ENCODE peak calls at places on chromosomes 1 and 21, in nine cellular contexts. One of them, this sample, is unnamed.

GRCh38 chr1:107315652-107316051 is 174.8 kb downstream of the NTNG1 start:
- DNase-seq in tibial artery: no peak
- DNase-seq in psoas muscle: no peak
- DNase-seq in caudate nucleus: no peak
- DNase-seq in esophagus squamous epithelium: no peak
- DNase-seq in testis: no peak
- DNase-seq in astrocyte: no peak
- DNase-seq in body of pancreas: no peak
- DNase-seq in sigmoid colon: no peak
- DNase-seq in this sample: no peak

GRCh38 chr1:109821221-109821669 is 57.5 kb upstream of the EPS8L3 start:
- DNase-seq in tibial artery: peak; percentile 96
- DNase-seq in psoas muscle: peak; percentile 90
- DNase-seq in caudate nucleus: no peak
- DNase-seq in esophagus squamous epithelium: no peak
- DNase-seq in testis: no peak
- DNase-seq in astrocyte: peak; percentile 95
- DNase-seq in body of pancreas: peak; percentile 58
- DNase-seq in sigmoid colon: peak; percentile 84
- DNase-seq in this sample: peak; percentile 84

GRCh38 chr1:154962238-154962678 is 676 bp upstream of the PYGO2 start:
- DNase-seq in tibial artery: no peak
- DNase-seq in psoas muscle: peak; percentile 40
- DNase-seq in caudate nucleus: no peak
- DNase-seq in esophagus squamous epithelium: no peak
- DNase-seq in testis: peak; percentile 54
- DNase-seq in astrocyte: no peak
- DNase-seq in body of pancreas: no peak
- DNase-seq in sigmoid colon: no peak
- DNase-seq in this sample: peak; percentile 65

GRCh38 chr21:34202553-34203332 is 129.4 kb downstream of the MRPS6 start:
- DNase-seq in tibial artery: peak; percentile 86
- DNase-seq in psoas muscle: peak; percentile 45
- DNase-seq in caudate nucleus: peak; percentile 29
- DNase-seq in esophagus squamous epithelium: no peak
- DNase-seq in testis: peak; percentile 74
- DNase-seq in astrocyte: no peak
- DNase-seq in body of pancreas: peak; percentile 16
- DNase-seq in sigmoid colon: peak; percentile 84
- DNase-seq in this sample: peak; percentile 68

GRCh38 chr1:8698937-8699447 is 118.4 kb downstream of the RERE start:
- DNase-seq in tibial artery: no peak
- DNase-seq in psoas muscle: no peak
- DNase-seq in caudate nucleus: no peak
- DNase-seq in esophagus squamous epithelium: no peak
- DNase-seq in testis: no peak
- DNase-seq in astrocyte: no peak
- DNase-seq in body of pancreas: no peak
- DNase-seq in sigmoid colon: no peak
- DNase-seq in this sample: no peak

GRCh38 chr1:108503062-108503740 is 53.1 kb downstream of the NBPF6 start:
- DNase-seq in tibial artery: no peak
- DNase-seq in psoas muscle: no peak
- DNase-seq in caudate nucleus: no peak
- DNase-seq in esophagus squamous epithelium: no peak
- DNase-seq in testis: no peak
- DNase-seq in astrocyte: peak; percentile 86
- DNase-seq in body of pancreas: peak; percentile 39
- DNase-seq in sigmoid colon: no peak
- DNase-seq in this sample: no peak

GRCh38 chr1:200075938-200076546 is 48.5 kb downstream of the NR5A2 start:
- DNase-seq in tibial artery: no peak
- DNase-seq in psoas muscle: no peak
- DNase-seq in caudate nucleus: no peak
- DNase-seq in esophagus squamous epithelium: no peak
- DNase-seq in testis: peak; percentile 85
- DNase-seq in astrocyte: peak; percentile 85
- DNase-seq in body of pancreas: peak; percentile 90
- DNase-seq in sigmoid colon: no peak
- DNase-seq in this sample: no peak

GRCh38 chr1:226268421-226269124 is 40.4 kb downstream of the LIN9 start:
- DNase-seq in tibial artery: no peak
- DNase-seq in psoas muscle: no peak
- DNase-seq in caudate nucleus: no peak
- DNase-seq in esophagus squamous epithelium: no peak
- DNase-seq in testis: no peak
- DNase-seq in astrocyte: peak; percentile 39
- DNase-seq in body of pancreas: peak; percentile 34
- DNase-seq in sigmoid colon: no peak
- DNase-seq in this sample: no peak

GRCh38 chr21:35386491-35387079 is 337.5 kb upstream of the RUNX1 start:
- DNase-seq in tibial artery: no peak
- DNase-seq in psoas muscle: no peak
- DNase-seq in caudate nucleus: no peak
- DNase-seq in esophagus squamous epithelium: no peak
- DNase-seq in testis: no peak
- DNase-seq in astrocyte: no peak
- DNase-seq in body of pancreas: no peak
- DNase-seq in sigmoid colon: no peak
- DNase-seq in this sample: no peak

GRCh38 chr1:89865498-89866385 is 44.9 kb downstream of the LRRC8D start:
- DNase-seq in tibial artery: no peak
- DNase-seq in psoas muscle: no peak
- DNase-seq in caudate nucleus: no peak
- DNase-seq in esophagus squamous epithelium: no peak
- DNase-seq in testis: no peak
- DNase-seq in astrocyte: peak; percentile 84
- DNase-seq in body of pancreas: no peak
- DNase-seq in sigmoid colon: no peak
- DNase-seq in this sample: no peak

GRCh38 chr1:236535656-236536293 is 12.0 kb downstream of the LGALS8 start:
- DNase-seq in tibial artery: no peak
- DNase-seq in psoas muscle: no peak
- DNase-seq in caudate nucleus: no peak
- DNase-seq in esophagus squamous epithelium: no peak
- DNase-seq in testis: no peak
- DNase-seq in astrocyte: no peak
- DNase-seq in body of pancreas: no peak
- DNase-seq in sigmoid colon: no peak
- DNase-seq in this sample: no peak

GRCh38 chr21:40667964-40668363 is 179.0 kb downstream of the DSCAM start:
- DNase-seq in tibial artery: no peak
- DNase-seq in psoas muscle: no peak
- DNase-seq in caudate nucleus: no peak
- DNase-seq in esophagus squamous epithelium: no peak
- DNase-seq in testis: no peak
- DNase-seq in astrocyte: no peak
- DNase-seq in body of pancreas: no peak
- DNase-seq in sigmoid colon: no peak
- DNase-seq in this sample: no peak

GRCh38 chr1:29256979-29257804 is 20.9 kb downstream of the PTPRU start:
- DNase-seq in tibial artery: peak; percentile 60
- DNase-seq in psoas muscle: no peak
- DNase-seq in caudate nucleus: no peak
- DNase-seq in esophagus squamous epithelium: no peak
- DNase-seq in testis: no peak
- DNase-seq in astrocyte: peak; percentile 46
- DNase-seq in body of pancreas: peak; percentile 50
- DNase-seq in sigmoid colon: peak; percentile 65
- DNase-seq in this sample: no peak

GRCh38 chr1:6889875-6890480 is 104.7 kb downstream of the CAMTA1 start:
- DNase-seq in tibial artery: no peak
- DNase-seq in psoas muscle: no peak
- DNase-seq in caudate nucleus: no peak
- DNase-seq in esophagus squamous epithelium: no peak
- DNase-seq in testis: peak; percentile 68
- DNase-seq in astrocyte: peak; percentile 32
- DNase-seq in body of pancreas: peak; percentile 72
- DNase-seq in sigmoid colon: no peak
- DNase-seq in this sample: peak; percentile 54

GRCh38 chr1:195721210-195721971 is 886.8 kb downstream of the KCNT2 start:
- DNase-seq in tibial artery: no peak
- DNase-seq in psoas muscle: no peak
- DNase-seq in caudate nucleus: no peak
- DNase-seq in esophagus squamous epithelium: no peak
- DNase-seq in testis: no peak
- DNase-seq in astrocyte: no peak
- DNase-seq in body of pancreas: no peak
- DNase-seq in sigmoid colon: no peak
- DNase-seq in this sample: no peak

GRCh38 chr1:86380257-86380861 is 15.8 kb downstream of the ODF2L start:
- DNase-seq in tibial artery: no peak
- DNase-seq in psoas muscle: no peak
- DNase-seq in caudate nucleus: no peak
- DNase-seq in esophagus squamous epithelium: no peak
- DNase-seq in testis: no peak
- DNase-seq in astrocyte: peak; percentile 65
- DNase-seq in body of pancreas: peak; percentile 17
- DNase-seq in sigmoid colon: no peak
- DNase-seq in this sample: no peak

GRCh38 chr21:43880111-43880985 is 15.3 kb downstream of the AGPAT3 start:
- DNase-seq in tibial artery: peak; percentile 53
- DNase-seq in psoas muscle: peak; percentile 58
- DNase-seq in caudate nucleus: no peak
- DNase-seq in esophagus squamous epithelium: no peak
- DNase-seq in testis: no peak
- DNase-seq in astrocyte: peak; percentile 26
- DNase-seq in body of pancreas: peak; percentile 48
- DNase-seq in sigmoid colon: no peak
- DNase-seq in this sample: peak; percentile 70

GRCh38 chr1:94871031-94871430 is 50.9 kb downstream of the SLC44A3 start:
- DNase-seq in tibial artery: no peak
- DNase-seq in psoas muscle: no peak
- DNase-seq in caudate nucleus: no peak
- DNase-seq in esophagus squamous epithelium: no peak
- DNase-seq in testis: no peak
- DNase-seq in astrocyte: peak; percentile 92
- DNase-seq in body of pancreas: no peak
- DNase-seq in sigmoid colon: no peak
- DNase-seq in this sample: no peak

GRCh38 chr1:112060266-112060665 is 70.8 kb upstream of the KCND3 start:
- DNase-seq in tibial artery: no peak
- DNase-seq in psoas muscle: no peak
- DNase-seq in caudate nucleus: no peak
- DNase-seq in esophagus squamous epithelium: no peak
- DNase-seq in testis: no peak
- DNase-seq in astrocyte: no peak
- DNase-seq in body of pancreas: no peak
- DNase-seq in sigmoid colon: no peak
- DNase-seq in this sample: no peak
- H3K27ac ChIP-seq in tibial artery: no peak overlapping the region
- H3K27ac ChIP-seq in psoas muscle: no peak overlapping the region
- H3K27ac ChIP-seq in caudate nucleus: no peak overlapping the region
- H3K27ac ChIP-seq in esophagus squamous epithelium: no peak overlapping the region
- H3K27ac ChIP-seq in testis: no peak overlapping the region
- H3K27ac ChIP-seq in astrocyte: no peak overlapping the region
- H3K27ac ChIP-seq in body of pancreas: no peak overlapping the region
- H3K27ac ChIP-seq in sigmoid colon: no peak overlapping the region
- H3K27ac ChIP-seq in this sample: no peak overlapping the region

GRCh38 chr1:22142315-22143064 is 407 bp downstream of the WNT4 start:
- DNase-seq in tibial artery: no peak
- DNase-seq in psoas muscle: peak; percentile 34
- DNase-seq in caudate nucleus: no peak
- DNase-seq in esophagus squamous epithelium: no peak
- DNase-seq in testis: no peak
- DNase-seq in astrocyte: no peak
- DNase-seq in body of pancreas: no peak
- DNase-seq in sigmoid colon: no peak
- DNase-seq in this sample: no peak
- H3K27ac ChIP-seq in tibial artery: no peak overlapping the region
- H3K27ac ChIP-seq in psoas muscle: peak overlapping the region; percentile 74
- H3K27ac ChIP-seq in caudate nucleus: no peak overlapping the region
- H3K27ac ChIP-seq in esophagus squamous epithelium: peak overlapping the region; percentile 86
- H3K27ac ChIP-seq in testis: no peak overlapping the region
- H3K27ac ChIP-seq in astrocyte: no peak overlapping the region
- H3K27ac ChIP-seq in body of pancreas: peak overlapping the region; percentile 11
- H3K27ac ChIP-seq in sigmoid colon: no peak overlapping the region
- H3K27ac ChIP-seq in this sample: no peak overlapping the region

GRCh38 chr1:169260478-169260877 is 107.1 kb downstream of the NME7 start:
- DNase-seq in tibial artery: no peak
- DNase-seq in psoas muscle: no peak
- DNase-seq in caudate nucleus: no peak
- DNase-seq in esophagus squamous epithelium: no peak
- DNase-seq in testis: no peak
- DNase-seq in astrocyte: no peak
- DNase-seq in body of pancreas: no peak
- DNase-seq in sigmoid colon: no peak
- DNase-seq in this sample: no peak
- H3K27ac ChIP-seq in tibial artery: no peak overlapping the region
- H3K27ac ChIP-seq in psoas muscle: no peak overlapping the region
- H3K27ac ChIP-seq in caudate nucleus: no peak overlapping the region
- H3K27ac ChIP-seq in esophagus squamous epithelium: no peak overlapping the region
- H3K27ac ChIP-seq in testis: no peak overlapping the region
- H3K27ac ChIP-seq in astrocyte: no peak overlapping the region
- H3K27ac ChIP-seq in body of pancreas: no peak overlapping the region
- H3K27ac ChIP-seq in sigmoid colon: no peak overlapping the region
- H3K27ac ChIP-seq in this sample: no peak overlapping the region

GRCh38 chr1:231407537-231408396 is 14.3 kb downstream of the EGLN1 start:
- DNase-seq in tibial artery: no peak
- DNase-seq in psoas muscle: no peak
- DNase-seq in caudate nucleus: no peak
- DNase-seq in esophagus squamous epithelium: no peak
- DNase-seq in testis: peak; percentile 48
- DNase-seq in astrocyte: peak; percentile 59
- DNase-seq in body of pancreas: no peak
- DNase-seq in sigmoid colon: no peak
- DNase-seq in this sample: no peak

GRCh38 chr1:231408528-231409094 is 13.5 kb downstream of the EGLN1 start:
- DNase-seq in tibial artery: no peak
- DNase-seq in psoas muscle: no peak
- DNase-seq in caudate nucleus: no peak
- DNase-seq in esophagus squamous epithelium: no peak
- DNase-seq in testis: no peak
- DNase-seq in astrocyte: no peak
- DNase-seq in body of pancreas: no peak
- DNase-seq in sigmoid colon: no peak
- DNase-seq in this sample: no peak

GRCh38 chr1:231410041-231410591 is 12.0 kb downstream of the EGLN1 start:
- DNase-seq in tibial artery: no peak
- DNase-seq in psoas muscle: peak; percentile 28
- DNase-seq in caudate nucleus: no peak
- DNase-seq in esophagus squamous epithelium: no peak
- DNase-seq in testis: no peak
- DNase-seq in astrocyte: peak; percentile 59
- DNase-seq in body of pancreas: no peak
- DNase-seq in sigmoid colon: no peak
- DNase-seq in this sample: no peak

GRCh38 chr1:231404318-231404717 is 17.8 kb downstream of the EGLN1 start:
- DNase-seq in tibial artery: no peak
- DNase-seq in psoas muscle: no peak
- DNase-seq in caudate nucleus: no peak
- DNase-seq in esophagus squamous epithelium: no peak
- DNase-seq in testis: no peak
- DNase-seq in astrocyte: no peak
- DNase-seq in body of pancreas: no peak
- DNase-seq in sigmoid colon: no peak
- DNase-seq in this sample: no peak

DNA sequence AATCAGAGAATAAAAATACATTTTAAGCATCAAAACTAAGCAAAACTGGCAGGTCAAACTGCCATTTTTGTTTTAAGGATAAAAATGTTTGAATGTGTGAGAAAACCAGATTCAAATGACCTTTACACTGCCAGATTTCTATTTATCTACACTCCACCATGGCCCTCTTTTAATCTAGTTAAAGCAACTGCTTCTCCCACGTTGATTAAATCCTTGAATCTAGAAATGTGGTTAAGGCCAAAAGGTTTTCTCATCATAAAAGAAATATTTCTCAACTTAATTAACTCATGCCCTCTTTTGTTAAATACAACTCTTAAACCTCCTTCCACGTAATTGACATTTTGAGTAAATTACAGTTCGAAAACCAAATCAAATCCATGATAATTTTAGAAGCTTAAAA is 15.0 kb downstream of the EGLN1 start:
- DNase-seq in tibial artery: no peak
- DNase-seq in psoas muscle: no peak
- DNase-seq in caudate nucleus: no peak
- DNase-seq in esophagus squamous epithelium: no peak
- DNase-seq in testis: no peak
- DNase-seq in astrocyte: no peak
- DNase-seq in body of pancreas: no peak
- DNase-seq in sigmoid colon: no peak
- DNase-seq in this sample: no peak
- H3K27ac ChIP-seq in tibial artery: no peak overlapping the region
- H3K27ac ChIP-seq in psoas muscle: peak overlapping the region; percentile 99
- H3K27ac ChIP-seq in caudate nucleus: no peak overlapping the region
- H3K27ac ChIP-seq in esophagus squamous epithelium: no peak overlapping the region
- H3K27ac ChIP-seq in testis: no peak overlapping the region
- H3K27ac ChIP-seq in astrocyte: no peak overlapping the region
- H3K27ac ChIP-seq in body of pancreas: peak overlapping the region; percentile 27
- H3K27ac ChIP-seq in sigmoid colon: peak overlapping the region; percentile 28
- H3K27ac ChIP-seq in this sample: no peak overlapping the region

This sample was measured in lower lobe of right lung.